ENCODE peak calls at places on chromosomes 6 and 20, in six cellular contexts. R, V, B, G, F and U are unnamed samples.

GRCh38 chr6:105769987-105770386 is 316.1 kb upstream of the PRDM1 start:
- DNase-seq in R (peak; percentile 73), V (no peak), B (peak; percentile 47), G (peak; percentile 4), F (no peak), U (peak; percentile 87)

GRCh38 chr6:36682328-36683144 is 4.0 kb downstream of the CDKN1A start:
- DNase-seq in R (peak; percentile 72), V (peak; percentile 86), B (peak; percentile 42), G (no peak), F (peak; percentile 44), U (peak; percentile 54)

GRCh38 chr6:39243809-39244208 is 14.5 kb upstream of the KCNK5 start:
- DNase-seq in R (no peak), V (no peak), B (no peak), G (no peak), F (no peak), U (peak; percentile 40)

GRCh38 chr6:72037006-72037405 is 150.7 kb downstream of the RIMS1 start:
- DNase-seq in R (no peak), V (no peak), B (no peak), G (no peak), F (no peak), U (no peak)

GRCh38 chr6:145756170-145756662 is 20.9 kb upstream of the EPM2A start:
- DNase-seq in R (peak; percentile 91), V (no peak), B (peak; percentile 97), G (peak; percentile 95), F (peak; percentile 74), U (peak; percentile 79)

GRCh38 chr6:39937686-39938333 is 3.5 kb upstream of the MOCS1 start:
- DNase-seq in R (no peak), V (no peak), B (no peak), G (no peak), F (no peak), U (no peak)

GRCh38 chr6:81098109-81098814 is 654.2 kb downstream of the TENT5A start:
- DNase-seq in R (no peak), V (no peak), B (no peak), G (no peak), F (no peak), U (no peak)

GRCh38 chr20:17697171-17697570 is 2.6 kb upstream of the BANF2 start:
- DNase-seq in R (no peak), V (no peak), B (no peak), G (no peak), F (no peak), U (no peak)